ENCODE peak calls at places on chromosomes 7 and 10, in seven cellular contexts. One of them, this sample, is unnamed.

GRCh38 chr7:44891791-44892190 is 6.5 kb upstream of the PURB start:
- DNase-seq in cardiac fibroblast: no peak
- DNase-seq in A673: no peak
- DNase-seq in occipital lobe: no peak
- DNase-seq in hypothalamus: no peak
- DNase-seq in NCI-H2081 treated with DMSO at 0.1 percent for 48 hours: no peak
- DNase-seq in ACHN: no peak
- DNase-seq in this sample: no peak

GRCh38 chr10:58341947-58342346 is 7.1 kb downstream of the UBE2D1 start:
- DNase-seq in ACHN: no peak
- DNase-seq in occipital lobe: no peak
- DNase-seq in hypothalamus: no peak
- DNase-seq in cardiac fibroblast: no peak
- DNase-seq in A673: no peak
- DNase-seq in NCI-H2081 treated with DMSO at 0.1 percent for 48 hours: no peak
- DNase-seq in this sample: no peak

GRCh38 chr7:20444041-20444440 is 113.3 kb downstream of the ITGB8 start:
- DNase-seq in NCI-H2081 treated with DMSO at 0.1 percent for 48 hours: no peak
- DNase-seq in occipital lobe: no peak
- DNase-seq in cardiac fibroblast: peak
- DNase-seq in ACHN: no peak
- DNase-seq in A673: no peak
- DNase-seq in hypothalamus: no peak
- DNase-seq in this sample: no peak

GRCh38 chr10:69726850-69727249 is 74.9 kb upstream of the COL13A1 start:
- DNase-seq in NCI-H2081 treated with DMSO at 0.1 percent for 48 hours: no peak
- DNase-seq in cardiac fibroblast: no peak
- DNase-seq in ACHN: no peak
- DNase-seq in hypothalamus: no peak
- DNase-seq in occipital lobe: no peak
- DNase-seq in A673: no peak
- DNase-seq in this sample: no peak

GRCh38 chr10:25758041-25758457 is 176.0 kb upstream of the MYO3A start:
- DNase-seq in NCI-H2081 treated with DMSO at 0.1 percent for 48 hours: peak
- DNase-seq in cardiac fibroblast: peak
- DNase-seq in ACHN: peak
- DNase-seq in A673: peak
- DNase-seq in occipital lobe: no peak
- DNase-seq in hypothalamus: no peak
- DNase-seq in this sample: peak

GRCh38 chr7:46179211-46179610 is 258.1 kb upstream of the IGFBP3 start:
- DNase-seq in A673: no peak
- DNase-seq in hypothalamus: no peak
- DNase-seq in ACHN: no peak
- DNase-seq in occipital lobe: no peak
- DNase-seq in cardiac fibroblast: no peak
- DNase-seq in NCI-H2081 treated with DMSO at 0.1 percent for 48 hours: no peak
- DNase-seq in this sample: no peak

GRCh38 chr10:116073025-116073424 is 200.0 kb downstream of the GFRA1 start:
- DNase-seq in hypothalamus: no peak
- DNase-seq in cardiac fibroblast: no peak
- DNase-seq in ACHN: no peak
- DNase-seq in NCI-H2081 treated with DMSO at 0.1 percent for 48 hours: no peak
- DNase-seq in occipital lobe: no peak
- DNase-seq in A673: no peak
- DNase-seq in this sample: peak

GRCh38 chr10:48879476-48879875 is 60.2 kb downstream of the LRRC18 start:
- DNase-seq in hypothalamus: no peak
- DNase-seq in A673: no peak
- DNase-seq in ACHN: no peak
- DNase-seq in NCI-H2081 treated with DMSO at 0.1 percent for 48 hours: no peak
- DNase-seq in occipital lobe: no peak
- DNase-seq in cardiac fibroblast: no peak
- DNase-seq in this sample: no peak

This sample was measured in NCI-H187 treated with DMSO at 0.1 percent for 48 hours.